ENCODE peak calls at places on chromosomes 1 and 21, in nine cellular contexts. S is AG09309; Q is neural crest cell; K is MCF 10A; O is amniotic stem cell; B is stimulated activated CD4-positive, alpha-beta T cell treated with anti-CD3 and anti-CD28 coated beads, Interleukin-1b, Interleukin-23, amount 100 ng/mL, for 24 hours; M is left ventricle myocardium superior; D is OCI-LY7; F is fibroblast of lung. G is an unnamed sample.

GRCh38 chr1:233614743-233615521 is 1.0 kb downstream of the KCNK1 start:
- DNase-seq in S (no peak), Q (no peak), K (peak; percentile 54), O (no peak), B (no peak), M (no peak), D (no peak), F (no peak), G (peak; percentile 38)

GRCh38 chr21:26758083-26758861 is 86.9 kb downstream of the ADAMTS1 start:
- DNase-seq in S (no peak), Q (no peak), K (no peak), O (no peak), B (no peak), M (no peak), D (no peak), F (peak; percentile 4), G (no peak)

GRCh38 chr1:3349161-3349967 is 105.1 kb upstream of the ARHGEF16 start:
- DNase-seq in S (no peak), Q (peak; percentile 41), K (no peak), O (no peak), B (no peak), M (peak; percentile 92), D (no peak), F (peak; percentile 52), G (no peak)

GRCh38 chr1:61419681-61420080 is 305.3 kb downstream of the TM2D1 start:
- DNase-seq in S (no peak), Q (no peak), K (no peak), O (no peak), B (no peak), M (no peak), D (no peak), F (no peak), G (no peak)

GRCh38 chr1:153639280-153639679 is 5.4 kb downstream of the CHTOP start:
- DNase-seq in S (no peak), Q (no peak), K (no peak), O (no peak), B (no peak), M (peak; percentile 44), D (no peak), F (no peak), G (no peak)

GRCh38 chr21:46100020-46100419 is 2.1 kb downstream of the COL6A2 start:
- DNase-seq in S (no peak), Q (no peak), K (no peak), O (no peak), B (no peak), M (no peak), D (no peak), F (no peak), G (no peak)

GRCh38 chr1:34825455-34826081 is 32.8 kb downstream of the GJA4 start:
- DNase-seq in S (no peak), Q (no peak), K (no peak), O (no peak), B (no peak), M (peak; percentile 52), D (no peak), F (no peak), G (no peak)

GRCh38 chr1:241101622-241102021 is 255.4 kb downstream of the RGS7 start:
- DNase-seq in S (no peak), Q (no peak), K (peak; percentile 17), O (no peak), B (no peak), M (no peak), D (no peak), F (no peak), G (no peak)

GRCh38 chr1:203381151-203381751 is 30.3 kb upstream of the FMOD start:
- DNase-seq in S (no peak), Q (no peak), K (no peak), O (no peak), B (no peak), M (no peak), D (peak; percentile 85), F (no peak), G (no peak)

GRCh38 chr21:45592208-45592619 is 50.0 kb upstream of the SLC19A1 start:
- DNase-seq in S (no peak), Q (no peak), K (no peak), O (no peak), B (peak; percentile 47), M (no peak), D (peak; percentile 17), F (no peak), G (no peak)

GRCh38 chr1:23531695-23532094 is 662 bp upstream of the E2F2 start:
- DNase-seq in S (no peak), Q (no peak), K (no peak), O (no peak), B (no peak), M (no peak), D (no peak), F (no peak), G (no peak)

GRCh38 chr21:18144341-18144740 is 100.3 kb upstream of the CHODL start:
- DNase-seq in S (no peak), Q (no peak), K (no peak), O (no peak), B (no peak), M (no peak), D (no peak), F (no peak), G (no peak)

GRCh38 chr1:86618358-86618757 is 71.5 kb downstream of the CLCA4 start:
- DNase-seq in S (no peak), Q (no peak), K (no peak), O (no peak), B (no peak), M (no peak), D (no peak), F (no peak), G (no peak)

G was measured in retina.